ENCODE peak calls at places on chromosome 1, in five cellular contexts. Z, V, Q, O and W are unnamed samples.

GRCh38 chr1:101128211-101128727 is 102.7 kb upstream of the DPH5 start:
- DNase-seq in Z (no peak), V (no peak), Q (no peak), O (no peak), W (no peak)

GRCh38 chr1:52193985-52194384 is 52.1 kb downstream of the ZFYVE9 start:
- DNase-seq in Z (no peak), V (no peak), Q (no peak), O (no peak), W (no peak)

GRCh38 chr1:59142663-59143487 is 154.0 kb upstream of the FGGY start:
- DNase-seq in Z (no peak), V (peak; percentile 98), Q (no peak), O (peak; percentile 97), W (peak; percentile 94)

GRCh38 chr1:59333626-59334277 is 36.9 kb downstream of the FGGY start:
- DNase-seq in Z (no peak), V (peak; percentile 14), Q (no peak), O (peak; percentile 31), W (no peak)

GRCh38 chr1:39195166-39196111 is 9.1 kb upstream of the MACF1 start:
- DNase-seq in Z (no peak), V (peak; percentile 58), Q (no peak), O (no peak), W (peak; percentile 34)

GRCh38 chr1:84412316-84412942 is 14.1 kb downstream of the DNASE2B start:
- DNase-seq in Z (no peak), V (peak; percentile 11), Q (no peak), O (peak; percentile 87), W (peak; percentile 46)

GRCh38 chr1:41558761-41559171 is 74.3 kb upstream of the EDN2 start:
- DNase-seq in Z (peak; percentile 50), V (no peak), Q (no peak), O (no peak), W (no peak)

GRCh38 chr1:178057863-178058576 is 35.9 kb upstream of the RASAL2 start:
- DNase-seq in Z (no peak), V (peak; percentile 81), Q (no peak), O (peak; percentile 14), W (peak; percentile 68)

GRCh38 chr1:207241164-207241934 is 80.1 kb upstream of the CD55 start:
- DNase-seq in Z (no peak), V (no peak), Q (no peak), O (no peak), W (no peak)